ENCODE peak calls at places on chromosomes 11 and 22, in eight cellular contexts. U is kidney epithelial cell, V is foreskin fibroblast, X is IMR-90, B is uterus, G is kidney, R is H1, P is right lobe of liver. K is an unnamed sample.

GRCh38 chr11:13550761-13551160 is 55.0 kb upstream of the PTH start:
- DNase-seq in B (no peak), V (no peak), P (no peak), R (no peak), U (no peak), G (no peak), X (no peak), K (no peak)

GRCh38 chr11:3121931-3122774 is 43.0 kb downstream of the OSBPL5 start:
- DNase-seq in U (no peak), X (no peak), P (peak), V (no peak), G (peak), R (no peak), B (peak), K (no peak)

GRCh38 chr22:30868663-30869385 is 99.8 kb downstream of the MORC2 start:
- DNase-seq in G (peak), X (peak), U (no peak), R (no peak), B (peak), P (peak), V (peak), K (no peak)

GRCh38 chr22:42780070-42780540 is 59.4 kb upstream of the A4GALT start:
- DNase-seq in G (no peak), B (no peak), P (no peak), U (peak), X (peak), R (no peak), V (peak), K (peak)

GRCh38 chr11:69076129-69076791 is 27.5 kb downstream of the TPCN2 start:
- DNase-seq in X (peak), V (no peak), G (no peak), B (no peak), U (peak), R (no peak), P (no peak), K (no peak)

GRCh38 chr22:34878996-34879395 is 187.0 kb upstream of the ISX start:
- DNase-seq in G (no peak), U (peak), B (no peak), R (no peak), V (no peak), X (no peak), P (no peak), K (no peak)

GRCh38 chr11:68659158-68659921 is 25.0 kb upstream of the GAL start:
- DNase-seq in G (peak), B (peak), P (no peak), R (no peak), V (peak), U (peak), X (peak), K (no peak)

GRCh38 chr11:3014314-3014938 is 22.3 kb upstream of the NAP1L4 start:
- DNase-seq in R (no peak), U (no peak), V (no peak), X (no peak), B (no peak), G (peak), P (no peak), K (peak)

GRCh38 chr11:58829736-58830135 is 14.8 kb downstream of the GLYATL2 start:
- DNase-seq in R (no peak), X (peak), B (no peak), G (no peak), U (no peak), P (no peak), V (peak), K (peak)

GRCh38 chr22:22877523-22878210 is 9.9 kb upstream of the IGLL5 start:
- DNase-seq in G (peak), B (no peak), U (peak), R (peak), V (peak), P (peak), X (peak), K (peak)

GRCh38 chr11:61343792-61344745 is 11.0 kb downstream of the TKFC start:
- DNase-seq in X (no peak), B (no peak), U (no peak), P (no peak), V (no peak), G (no peak), R (no peak), K (no peak)

DNA sequence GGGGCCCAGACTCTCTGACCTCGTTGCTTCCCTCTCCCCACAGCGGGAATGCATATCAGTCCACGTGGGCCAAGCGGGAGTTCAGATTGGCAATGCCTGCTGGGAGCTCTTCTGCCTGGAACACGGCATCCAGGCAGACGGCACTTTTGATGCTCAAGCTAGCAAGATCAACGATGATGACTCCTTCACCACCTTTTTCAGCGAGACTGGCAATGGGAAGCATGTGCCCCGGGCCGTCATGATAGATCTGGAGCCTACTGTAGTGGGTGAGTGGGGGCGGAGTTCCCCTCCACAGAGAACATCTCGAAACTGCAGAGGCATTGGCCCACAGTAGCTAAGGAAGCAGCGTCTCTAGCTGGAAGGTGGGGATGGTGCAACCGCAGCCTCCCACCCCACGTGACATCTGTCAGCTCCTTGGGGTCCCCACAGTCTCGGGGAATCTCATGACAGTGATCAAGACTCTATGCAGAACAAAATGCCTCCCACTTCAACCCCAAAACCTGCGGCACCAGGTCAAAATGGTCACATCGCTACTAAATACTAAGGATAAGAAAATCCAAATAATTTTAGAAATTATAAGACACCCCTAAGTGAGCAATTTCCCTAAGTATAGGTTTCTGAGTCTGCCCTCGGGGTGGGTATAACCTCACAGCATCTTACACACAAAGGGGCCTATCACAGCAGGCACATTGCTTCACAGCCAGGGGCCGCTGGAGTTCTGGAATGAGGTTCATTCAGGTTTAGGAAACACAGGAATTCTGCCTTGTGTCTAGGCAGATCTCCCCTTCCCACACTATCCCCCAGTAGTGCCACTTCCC is 11.0 kb downstream of the TUBA8 start:
- DNase-seq in X (no peak), B (no peak), P (no peak), G (no peak), U (no peak), R (no peak), V (no peak), K (no peak)
- TF ChIP-seq CTCF in X (no peak), B (no peak), P (no peak), G (no peak), U (peak), R (no peak), V (no peak), K (no peak)

GRCh38 chr11:74574563-74574962 is 17.8 kb upstream of the POLD3 start:
- DNase-seq in V (no peak), R (no peak), X (no peak), G (no peak), U (no peak), B (no peak), P (no peak), K (no peak)

GRCh38 chr11:74572349-74572748 is 20.0 kb upstream of the POLD3 start:
- DNase-seq in R (no peak), B (no peak), G (no peak), X (no peak), V (no peak), U (no peak), P (no peak), K (no peak)

GRCh38 chr11:74577624-74578396 is 14.6 kb upstream of the POLD3 start:
- DNase-seq in U (no peak), V (no peak), R (no peak), G (no peak), P (no peak), B (no peak), X (peak), K (no peak)

GRCh38 chr11:74579577-74580270 is 12.7 kb upstream of the POLD3 start:
- DNase-seq in U (no peak), X (no peak), B (no peak), V (no peak), R (no peak), P (no peak), G (no peak), K (no peak)

DNA sequence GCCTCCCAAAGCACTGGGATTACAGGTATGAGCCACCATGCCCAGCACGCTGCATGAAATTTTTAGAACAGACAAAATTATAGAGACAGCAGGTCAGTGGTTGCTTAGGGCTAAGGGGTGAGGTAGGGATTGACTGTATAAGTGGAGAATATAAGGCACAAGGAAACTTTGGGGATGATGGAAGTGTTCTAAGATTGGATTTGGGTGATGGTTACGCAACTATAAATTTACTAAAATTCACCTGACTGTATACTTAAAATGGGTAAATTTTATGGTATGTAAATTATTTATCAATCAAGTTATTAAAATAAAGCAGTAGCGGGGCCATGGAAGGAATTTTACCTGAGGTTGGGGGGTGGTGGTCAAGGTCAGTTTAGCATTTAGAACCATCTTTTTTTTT is 16.4 kb upstream of the POLD3 start:
- DNase-seq in R (no peak), V (no peak), B (no peak), G (no peak), X (no peak), U (no peak), P (no peak), K (no peak)
- TF ChIP-seq CTCF in R (no peak), V (no peak), B (no peak), G (no peak), X (no peak), U (no peak), P (no peak), K (no peak)

DNA sequence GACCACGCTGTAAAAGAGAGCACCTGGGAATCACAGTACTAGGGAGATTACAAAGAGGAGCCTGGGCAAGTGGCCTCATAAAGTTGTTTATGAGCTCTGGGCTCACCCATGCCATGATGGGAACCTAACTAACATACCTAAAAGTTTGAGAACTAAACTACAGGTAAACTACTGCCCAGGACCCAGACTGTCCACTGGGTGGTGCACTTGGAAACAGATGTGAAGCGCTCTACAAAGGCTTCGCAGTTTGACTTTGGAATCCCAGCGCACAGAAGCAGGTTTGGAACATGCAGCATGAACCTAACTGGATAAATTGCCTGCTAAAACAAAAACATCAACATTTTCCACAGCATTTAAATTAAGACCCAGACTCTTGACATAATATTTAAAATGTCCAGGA is 418.6 kb downstream of the FAM181B start:
- DNase-seq in G (no peak), X (no peak), V (no peak), P (no peak), U (no peak), R (peak), B (peak), K (peak)
- TF ChIP-seq CTCF in G (peak), X (no peak), V (no peak), P (peak), U (peak), R (peak), B (peak), K (no peak)

DNA sequence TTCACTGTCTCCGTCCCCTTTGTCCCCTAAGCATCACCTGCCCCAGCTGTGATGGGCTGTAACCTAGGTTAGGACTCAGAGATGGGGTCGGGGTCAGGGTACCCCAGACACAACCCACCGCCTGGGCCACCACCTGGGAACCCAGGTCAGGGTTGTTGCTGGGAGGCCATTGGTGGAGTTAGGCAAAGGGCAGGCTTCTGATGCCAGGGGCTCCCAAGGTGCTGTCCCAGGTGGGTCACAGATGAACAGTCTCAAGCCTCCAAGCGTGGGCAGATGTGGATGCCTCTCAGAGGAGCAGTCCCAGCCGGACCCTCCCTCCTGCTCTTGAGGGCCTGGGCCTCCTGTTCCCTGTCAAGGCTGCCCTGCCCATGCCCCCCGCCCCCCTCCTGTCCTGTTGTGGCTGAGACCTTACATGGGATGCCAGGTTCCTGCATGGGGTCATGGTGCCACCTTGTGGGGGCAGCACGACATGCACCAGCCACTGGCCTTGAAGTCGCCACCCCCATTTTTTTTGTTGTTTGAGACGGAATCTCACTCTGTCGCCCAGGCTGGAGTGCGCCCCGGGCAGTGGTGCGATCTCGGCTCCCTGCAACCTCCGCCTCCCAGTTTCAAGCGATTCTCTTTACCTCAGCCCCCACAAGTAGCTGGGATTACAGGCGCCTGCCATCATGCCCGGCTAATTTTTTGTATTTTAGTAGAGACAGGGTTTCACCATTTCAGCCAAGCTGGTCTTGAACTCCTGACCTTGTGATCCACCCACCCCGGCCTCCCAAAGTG is 12.1 kb downstream of the GATD1 start:
- DNase-seq in B (no peak), V (peak), P (no peak), G (peak), X (peak), R (peak), U (no peak), K (peak)
- TF ChIP-seq CTCF in B (peak), V (peak), P (peak), G (peak), X (peak), R (peak), U (peak), K (peak)

GRCh38 chr11:5237384-5237783 is 3.1 kb upstream of the HBD start:
- DNase-seq in X (no peak), R (no peak), G (no peak), P (no peak), U (no peak), V (no peak), B (no peak), K (no peak)
- TF ChIP-seq CTCF in X (no peak), R (no peak), G (no peak), P (no peak), U (no peak), V (no peak), B (no peak), K (no peak)

DNA sequence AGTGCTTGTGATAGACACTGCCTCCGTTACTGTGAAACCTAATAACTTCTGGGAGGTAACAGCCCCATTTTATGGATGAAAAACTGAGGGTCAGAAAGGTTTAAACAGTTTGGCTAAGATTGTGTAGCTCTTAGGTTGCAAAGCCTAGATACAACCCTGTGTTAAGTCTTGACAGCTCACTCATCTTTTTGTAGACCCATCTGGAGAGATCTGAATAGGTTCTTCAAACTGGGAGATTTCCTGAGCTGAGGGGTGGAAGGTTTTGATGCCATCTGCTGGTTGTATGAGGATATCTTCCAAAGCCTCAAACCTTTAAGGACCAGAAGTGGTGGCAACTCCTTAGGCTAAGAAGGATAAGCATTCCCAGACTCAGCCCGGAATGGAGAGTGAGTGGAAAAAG is 8.3 kb downstream of the YPEL4 start:
- DNase-seq in R (no peak), P (no peak), V (no peak), U (no peak), B (no peak), G (no peak), X (peak), K (peak)
- TF ChIP-seq CTCF in R (no peak), P (peak), V (peak), U (peak), B (peak), G (peak), X (peak), K (peak)

DNA sequence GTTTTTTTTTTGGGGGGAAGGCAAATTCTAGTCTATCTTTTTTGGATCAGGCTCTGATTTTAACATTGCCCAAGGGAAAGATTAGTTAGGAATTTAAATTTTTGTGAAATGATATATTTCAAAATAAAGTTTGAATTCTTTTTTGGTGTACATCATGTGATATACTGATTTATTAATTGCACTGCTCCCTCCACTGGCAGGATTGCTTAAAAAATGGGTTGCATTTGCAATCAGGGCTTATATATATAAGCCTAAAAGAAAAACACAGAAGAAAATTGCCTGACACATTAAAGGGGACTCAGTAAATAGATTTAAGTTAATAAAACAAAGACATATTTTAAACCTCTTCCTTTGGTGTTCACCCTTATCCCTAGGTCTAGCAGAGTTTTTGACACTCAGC is 1.2 kb downstream of the DYNC2H1 start:
- DNase-seq in X (peak), G (no peak), P (no peak), B (no peak), V (no peak), U (no peak), R (no peak), K (no peak)
- TF ChIP-seq CTCF in X (peak), G (no peak), P (no peak), B (no peak), V (peak), U (no peak), R (no peak), K (no peak)

GRCh38 chr11:115444542-115444941 is 59.7 kb downstream of the CADM1 start:
- DNase-seq in P (no peak), B (no peak), X (no peak), R (no peak), U (no peak), G (no peak), V (no peak), K (no peak)
- TF ChIP-seq CTCF in P (peak), B (no peak), X (no peak), R (no peak), U (no peak), G (no peak), V (no peak), K (no peak)

GRCh38 chr11:134244593-134244992 is 8.6 kb downstream of the THYN1 start:
- DNase-seq in G (no peak), P (no peak), V (no peak), B (no peak), R (no peak), X (peak), U (no peak), K (no peak)
- TF ChIP-seq CTCF in G (peak), P (peak), V (peak), B (no peak), R (peak), X (peak), U (peak), K (peak)

GRCh38 chr11:123260511-123261211 is 65.6 kb upstream of the CLMP start:
- DNase-seq in B (no peak), V (no peak), G (no peak), U (no peak), X (no peak), P (no peak), R (no peak), K (no peak)

GRCh38 chr11:123255909-123256308 is 60.9 kb upstream of the CLMP start:
- DNase-seq in V (no peak), X (no peak), U (no peak), P (no peak), G (no peak), R (peak), B (no peak), K (no peak)

GRCh38 chr11:123258877-123259276 is 63.8 kb upstream of the CLMP start:
- DNase-seq in P (no peak), X (no peak), R (no peak), U (no peak), B (no peak), G (no peak), V (no peak), K (no peak)

GRCh38 chr11:123264431-123264780 is 69.4 kb upstream of the CLMP start:
- DNase-seq in P (no peak), U (no peak), X (no peak), V (no peak), B (no peak), R (no peak), G (no peak), K (no peak)

DNA sequence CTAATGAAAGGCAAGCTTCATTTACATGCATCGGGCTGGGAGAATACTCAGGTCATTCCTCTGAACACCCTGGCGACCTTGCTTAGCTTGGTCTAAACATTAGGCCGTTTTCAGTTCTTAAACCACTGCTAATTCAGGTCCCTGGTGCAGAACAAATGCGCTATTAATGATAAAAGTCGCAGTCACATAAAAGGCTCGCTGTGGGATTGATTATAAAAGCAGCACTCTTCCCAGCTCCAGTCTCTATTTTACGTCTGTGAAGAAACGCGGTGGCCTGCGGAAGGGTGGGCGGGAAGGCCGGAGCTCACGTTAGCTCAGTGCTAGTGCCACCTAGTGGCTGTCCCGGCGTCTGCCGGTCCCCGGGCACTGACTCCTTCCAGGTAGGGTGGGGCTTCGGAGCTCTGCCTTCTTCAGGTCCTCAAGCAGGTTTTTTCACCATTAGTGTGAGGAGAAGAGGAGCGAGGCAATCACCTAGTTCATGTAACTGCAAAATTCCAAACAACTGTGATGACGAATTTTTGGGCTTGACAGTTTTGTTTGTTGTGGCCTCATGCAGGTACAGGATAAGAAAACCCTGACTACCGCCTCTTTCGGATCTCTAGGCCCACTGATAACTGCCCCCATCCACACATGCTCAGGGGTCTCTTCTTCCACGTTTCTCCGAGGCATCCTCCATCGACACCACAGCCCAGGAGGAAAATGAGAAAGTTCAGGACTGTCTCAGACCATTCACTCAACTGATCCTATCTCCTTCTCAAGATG is 66.5 kb upstream of the CLMP start:
- DNase-seq in V (peak), R (peak), G (peak), B (peak), P (peak), U (peak), X (peak), K (peak)
- TF ChIP-seq CTCF in V (peak), R (peak), G (peak), B (peak), P (peak), U (peak), X (peak), K (peak)

K was measured in activated CD8-positive, alpha-beta T cell treated with anti-CD3 and anti-CD28 coated beads for 36 hours.